ENCODE peak calls at places on chromosomes 1 and 21, in nine cellular contexts. L is cardiac muscle cell; P is uterus; I is GM23338; N is esophagus squamous epithelium; W is MM.1S; B is CD8-positive, alpha-beta T cell; Z is heart left ventricle; S is tibial nerve. F is an unnamed sample.

GRCh38 chr1:112255080-112255479 is 140.9 kb upstream of the CTTNBP2NL start:
- DNase-seq in W (no peak), L (no peak), Z (no peak), N (no peak), P (no peak), B (no peak), I (no peak), S (no peak), F (no peak)

GRCh38 chr1:182845894-182846293 is 6.7 kb downstream of the DHX9 start:
- DNase-seq in P (no peak), I (no peak), B (no peak), L (no peak), S (no peak), W (no peak), Z (no peak), N (no peak), F (no peak)

GRCh38 chr1:201597551-201598230 is 58.8 kb downstream of the NAV1 start:
- DNase-seq in S (no peak), Z (peak), W (no peak), I (no peak), N (no peak), P (no peak), L (no peak), B (no peak), F (no peak)

GRCh38 chr1:39048745-39049370 is 22.7 kb downstream of the NDUFS5 start:
- DNase-seq in W (no peak), I (no peak), S (no peak), Z (no peak), P (no peak), B (no peak), N (no peak), L (peak), F (no peak)

GRCh38 chr1:229340496-229340895 is 2.4 kb downstream of the CCSAP start:
- DNase-seq in P (no peak), S (no peak), L (no peak), I (no peak), Z (no peak), N (no peak), B (no peak), W (no peak), F (no peak)

GRCh38 chr1:150464422-150464826 is 22.8 kb upstream of the TARS2 start:
- DNase-seq in P (peak), N (no peak), I (peak), Z (peak), L (peak), B (peak), W (peak), S (no peak), F (peak)

GRCh38 chr21:37367758-37368535 is 1.4 kb downstream of the DYRK1A start:
- DNase-seq in B (peak), Z (peak), L (peak), W (peak), I (peak), P (peak), N (no peak), S (no peak), F (peak)

GRCh38 chr1:170732262-170732595 is 68.3 kb downstream of the PRRX1 start:
- DNase-seq in B (no peak), L (no peak), N (no peak), Z (no peak), W (no peak), I (no peak), P (no peak), S (no peak), F (no peak)

GRCh38 chr1:152189657-152190442 is 30.8 kb upstream of the RPTN start:
- DNase-seq in I (peak), S (peak), Z (peak), B (peak), W (peak), P (peak), N (no peak), L (peak), F (peak)

GRCh38 chr1:178934574-178934945 is 63.7 kb upstream of the ANGPTL1 start:
- DNase-seq in P (no peak), W (no peak), B (no peak), L (no peak), N (no peak), S (no peak), I (no peak), Z (no peak), F (no peak)

GRCh38 chr1:229229721-229230135 is 41.2 kb upstream of the RAB4A start:
- DNase-seq in Z (peak), N (no peak), S (peak), B (no peak), L (peak), P (peak), I (peak), W (peak), F (no peak)

DNA sequence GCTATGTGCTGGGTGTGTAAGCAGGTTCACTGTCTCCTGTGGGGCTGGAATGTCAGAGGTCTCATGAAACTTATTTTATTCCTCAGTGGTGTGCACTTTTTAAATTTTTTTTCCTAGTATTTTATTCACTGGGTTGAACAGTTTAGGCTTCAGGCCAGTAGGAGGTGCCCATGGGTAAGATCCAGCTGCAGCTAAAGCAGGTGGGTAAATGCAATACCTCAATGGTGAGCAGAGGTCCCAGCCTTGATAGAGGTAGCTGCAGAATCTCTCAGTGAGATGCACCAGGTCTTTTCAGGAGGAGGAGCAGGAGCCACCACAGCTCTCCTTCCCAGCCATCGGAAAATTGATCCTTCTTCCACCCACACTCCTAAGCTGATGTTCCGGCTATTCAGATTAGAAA is 12.6 kb upstream of the OR6N2 start:
- DNase-seq in W (peak), I (peak), Z (no peak), N (no peak), B (no peak), S (no peak), L (peak), P (no peak), F (peak)
- TF ChIP-seq CTCF in W (peak), I (peak), Z (no peak), N (peak), B (no peak), S (no peak), L (peak), P (no peak), F (peak)

GRCh38 chr1:1198423-1199140 is 7.8 kb downstream of the TNFRSF18 start:
- DNase-seq in I (peak), B (peak), S (no peak), Z (no peak), P (no peak), W (no peak), N (no peak), L (no peak), F (no peak)

GRCh38 chr1:1194723-1195122 is 11.7 kb downstream of the TNFRSF18 start:
- DNase-seq in N (no peak), W (no peak), P (no peak), Z (no peak), L (no peak), I (peak), B (no peak), S (no peak), F (no peak)

GRCh38 chr1:1197551-1198422 is 8.6 kb downstream of the TNFRSF18 start:
- DNase-seq in L (no peak), P (no peak), S (no peak), I (peak), W (no peak), B (peak), N (no peak), Z (no peak), F (no peak)

GRCh38 chr1:1197188-1197500 is 9.2 kb downstream of the TNFRSF18 start:
- DNase-seq in P (no peak), L (no peak), N (no peak), I (peak), B (no peak), Z (no peak), S (no peak), W (no peak), F (no peak)

DNA sequence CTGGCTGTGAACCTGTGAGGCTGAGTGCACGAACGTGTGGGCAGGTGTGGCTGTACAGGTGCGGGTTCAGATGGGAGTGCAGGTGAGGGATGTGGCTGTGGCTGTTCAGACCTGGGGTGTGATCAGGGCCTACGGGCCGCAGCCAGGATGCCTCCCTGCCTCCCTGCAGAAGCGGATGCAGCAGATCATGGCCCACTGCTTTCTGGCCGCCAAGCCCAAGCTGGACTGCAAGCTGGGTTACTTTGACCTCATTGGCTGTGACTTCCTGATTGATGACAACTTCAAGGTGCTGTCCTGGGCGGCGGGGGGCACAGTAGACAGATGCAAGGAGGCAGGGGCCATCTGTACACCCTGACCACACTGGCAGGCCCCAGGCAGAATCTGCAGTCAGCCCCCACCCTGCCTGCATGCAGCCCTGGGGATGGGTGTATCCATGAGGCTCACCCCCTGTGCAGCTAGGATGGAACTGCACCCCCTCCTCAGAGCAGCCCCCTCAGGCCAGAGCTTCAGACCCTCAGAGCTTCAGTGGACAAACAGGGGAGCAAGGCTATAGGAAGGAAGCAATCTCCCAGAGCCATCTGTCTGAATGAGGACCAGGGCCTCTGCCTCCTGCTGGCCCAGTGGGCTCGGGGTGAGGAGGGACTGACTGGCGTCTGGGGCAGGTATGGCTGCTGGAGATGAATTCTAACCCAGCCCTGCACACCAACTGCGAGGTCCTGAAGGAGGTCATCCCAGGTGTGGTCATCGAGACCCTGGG is 9.8 kb downstream of the TNFRSF18 start:
- DNase-seq in L (no peak), I (peak), Z (no peak), B (peak), S (no peak), N (no peak), W (no peak), P (no peak), F (no peak)
- TF ChIP-seq CTCF in L (no peak), I (no peak), Z (no peak), B (no peak), S (no peak), N (no peak), W (no peak), P (no peak), F (no peak)

GRCh38 chr1:158527190-158527815 is 26.9 kb downstream of the OR6Y1 start:
- DNase-seq in P (no peak), L (peak), S (no peak), N (no peak), I (peak), B (no peak), W (peak), Z (no peak), F (no peak)
- TF ChIP-seq CTCF in P (no peak), L (peak), S (no peak), N (no peak), I (peak), B (peak), W (peak), Z (peak), F (no peak)

GRCh38 chr1:160522136-160522535 is 919 bp downstream of the SLAMF6 start:
- DNase-seq in B (no peak), W (no peak), P (no peak), N (no peak), Z (no peak), S (no peak), I (no peak), L (no peak), F (peak)

GRCh38 chr1:160520999-160521398 is 2.1 kb downstream of the SLAMF6 start:
- DNase-seq in I (no peak), B (no peak), W (peak), L (no peak), N (no peak), Z (no peak), S (no peak), P (no peak), F (peak)

GRCh38 chr1:160520582-160520981 is 2.5 kb downstream of the SLAMF6 start:
- DNase-seq in L (no peak), N (no peak), I (no peak), Z (no peak), W (no peak), S (no peak), P (no peak), B (no peak), F (no peak)

GRCh38 chr1:160521554-160521953 is 1.5 kb downstream of the SLAMF6 start:
- DNase-seq in B (no peak), L (no peak), Z (no peak), P (no peak), W (no peak), I (no peak), N (no peak), S (no peak), F (peak)

GRCh38 chr1:160519542-160520435 is 3.3 kb downstream of the SLAMF6 start:
- DNase-seq in B (peak), Z (no peak), W (peak), P (no peak), S (no peak), I (peak), N (no peak), L (no peak), F (peak)
- TF ChIP-seq CTCF in B (peak), Z (no peak), W (peak), P (no peak), S (no peak), I (no peak), N (no peak), L (no peak), F (no peak)

GRCh38 chr1:233241782-233242181 is 53.7 kb downstream of the PCNX2 start:
- DNase-seq in L (no peak), Z (no peak), B (no peak), S (no peak), W (no peak), P (no peak), I (no peak), N (no peak), F (no peak)

GRCh38 chr1:233240367-233240766 is 55.2 kb downstream of the PCNX2 start:
- DNase-seq in Z (no peak), S (no peak), B (no peak), I (no peak), N (no peak), L (no peak), P (no peak), W (no peak), F (no peak)

GRCh38 chr1:233237623-233238022 is 57.9 kb downstream of the PCNX2 start:
- DNase-seq in P (no peak), S (no peak), Z (no peak), W (no peak), N (no peak), B (no peak), L (no peak), I (no peak), F (no peak)

GRCh38 chr1:233240839-233241682 is 54.5 kb downstream of the PCNX2 start:
- DNase-seq in I (peak), W (no peak), S (peak), B (no peak), Z (peak), P (peak), N (no peak), L (peak), F (peak)

GRCh38 chr1:233238884-233239432 is 56.6 kb downstream of the PCNX2 start:
- DNase-seq in B (no peak), Z (no peak), W (no peak), L (peak), S (no peak), N (no peak), I (no peak), P (no peak), F (no peak)
- TF ChIP-seq CTCF in B (no peak), Z (no peak), W (no peak), L (peak), S (no peak), N (peak), I (no peak), P (no peak), F (no peak)

DNA sequence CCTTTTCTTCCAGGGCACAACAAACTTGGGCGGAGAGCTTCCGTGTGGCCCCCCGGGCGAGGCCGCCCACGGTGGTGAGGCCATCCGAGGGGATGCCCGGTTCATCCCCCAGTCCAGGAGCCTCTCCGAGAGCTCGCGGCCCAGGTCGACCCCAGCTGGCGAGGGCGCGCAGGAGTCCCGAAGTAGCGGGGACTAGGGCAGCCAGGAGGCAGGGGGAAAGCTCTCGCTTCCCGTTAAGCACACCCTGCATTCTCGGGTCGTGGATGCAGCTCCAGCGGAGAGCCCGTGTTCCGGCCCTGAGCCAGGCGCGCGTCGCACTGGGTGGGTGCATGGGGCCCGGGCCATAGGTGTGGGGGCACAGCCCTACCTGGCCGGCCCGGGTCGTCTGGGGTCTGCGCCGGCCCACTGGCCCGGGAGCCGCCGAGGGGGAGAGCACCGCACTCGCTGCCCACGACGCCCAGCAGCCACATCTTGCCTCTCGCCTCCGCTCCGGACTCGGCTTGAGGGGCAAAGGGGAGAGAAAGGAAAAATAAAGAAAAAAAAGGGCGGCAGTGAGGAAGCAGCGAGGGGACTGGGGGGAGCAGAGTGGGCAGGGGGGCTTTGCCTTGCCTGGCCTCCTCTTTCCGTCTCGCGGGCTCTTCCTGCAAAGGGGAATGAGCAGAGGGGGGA is 1.8 kb downstream of the RNF220 start:
- DNase-seq in L (no peak), I (peak), W (no peak), B (no peak), S (no peak), P (no peak), N (no peak), Z (no peak), F (peak)
- TF ChIP-seq CTCF in L (no peak), I (peak), W (no peak), B (no peak), S (no peak), P (no peak), N (no peak), Z (no peak), F (no peak)

GRCh38 chr1:36351222-36351977 is 28.0 kb upstream of the EVA1B start:
- DNase-seq in W (no peak), L (peak), Z (no peak), I (no peak), P (no peak), S (no peak), N (no peak), B (no peak), F (no peak)
- TF ChIP-seq CTCF in W (no peak), L (peak), Z (peak), I (no peak), P (no peak), S (no peak), N (no peak), B (no peak), F (no peak)

DNA sequence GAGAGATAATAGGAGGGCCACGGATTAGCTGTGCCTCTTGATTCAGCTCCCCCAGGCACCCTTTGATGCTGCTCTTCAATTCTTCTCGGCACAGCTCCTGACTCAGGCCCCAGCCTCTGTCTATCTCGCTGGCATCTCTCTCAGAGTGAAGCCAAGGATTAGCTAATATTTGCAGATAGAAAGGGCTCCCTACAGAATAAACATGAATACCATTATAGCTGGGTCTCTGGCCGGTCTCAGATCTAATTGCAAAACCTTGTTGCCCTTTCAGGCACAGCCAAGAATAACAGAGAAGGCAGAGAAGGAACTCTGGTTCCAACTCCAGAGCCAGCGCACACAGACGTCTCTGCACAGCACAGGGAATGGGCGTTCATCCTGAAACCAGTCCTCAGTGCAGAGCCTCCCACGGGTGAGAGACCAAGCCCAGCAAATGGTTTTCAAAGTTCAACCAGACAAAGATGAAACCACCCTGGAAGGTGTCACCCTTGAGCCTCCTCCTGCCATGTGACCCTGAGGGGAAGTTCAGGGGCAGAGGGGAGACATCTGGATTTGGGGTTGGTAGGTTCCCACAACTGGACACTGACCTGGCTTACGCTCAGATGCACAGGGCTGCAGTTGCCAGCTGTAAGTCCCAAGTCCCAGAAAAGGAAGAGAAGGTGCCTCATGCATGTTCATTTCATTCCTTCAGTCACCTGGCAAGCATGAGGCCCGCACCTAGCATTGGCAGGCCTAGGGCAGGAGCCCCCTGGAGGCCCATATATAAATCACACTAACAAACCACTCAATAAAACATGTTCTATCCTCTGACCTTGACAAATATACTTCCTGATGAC is 394.0 kb downstream of the NPHP4 start:
- DNase-seq in W (no peak), I (no peak), B (no peak), P (no peak), N (no peak), S (no peak), Z (no peak), L (no peak), F (no peak)
- TF ChIP-seq CTCF in W (peak), I (no peak), B (no peak), P (no peak), N (no peak), S (no peak), Z (no peak), L (no peak), F (no peak)

F was measured in GM20000.